ENCODE peak calls at places on chromosome 5, in six cellular contexts. One of them, this sample, is unnamed.

GRCh38 chr5:169757016-169757415 is 119.9 kb downstream of the DOCK2 start:
- ATAC-seq in activated T-cell treated with anti-CD3 and anti-CD28 coated beads, Interleukin-2, amount 50 U/mL, for 72 hours: no peak
- ATAC-seq in activated CD8-positive, alpha-beta T cell treated with anti-CD3 and anti-CD28 coated beads, Interleukin-2, amount 10 ng/mL, durations not matched to agents 7 days and 5 days: no peak
- ATAC-seq in gastroesophageal sphincter: no peak
- ATAC-seq in gastrocnemius medialis: no peak
- ATAC-seq in stimulated activated naive CD8-positive, alpha-beta T cell treated with anti-CD3 and anti-CD28 coated beads, Interleukin-15, amount 100 ng/mL, for 72 hours: no peak
- ATAC-seq in this sample: peak; percentile 90

GRCh38 chr5:932628-933250 is 40.1 kb downstream of the TRIP13 start:
- ATAC-seq in activated T-cell treated with anti-CD3 and anti-CD28 coated beads, Interleukin-2, amount 50 U/mL, for 72 hours: peak; percentile 60
- ATAC-seq in activated CD8-positive, alpha-beta T cell treated with anti-CD3 and anti-CD28 coated beads, Interleukin-2, amount 10 ng/mL, durations not matched to agents 7 days and 5 days: no peak
- ATAC-seq in gastroesophageal sphincter: peak; percentile 85
- ATAC-seq in gastrocnemius medialis: no peak
- ATAC-seq in stimulated activated naive CD8-positive, alpha-beta T cell treated with anti-CD3 and anti-CD28 coated beads, Interleukin-15, amount 100 ng/mL, for 72 hours: peak; percentile 52
- ATAC-seq in this sample: no peak

GRCh38 chr5:60842859-60843692 is 993 bp downstream of the ELOVL7 start:
- ATAC-seq in activated T-cell treated with anti-CD3 and anti-CD28 coated beads, Interleukin-2, amount 50 U/mL, for 72 hours: peak; percentile 43
- ATAC-seq in activated CD8-positive, alpha-beta T cell treated with anti-CD3 and anti-CD28 coated beads, Interleukin-2, amount 10 ng/mL, durations not matched to agents 7 days and 5 days: peak; percentile 4
- ATAC-seq in gastroesophageal sphincter: peak; percentile 36
- ATAC-seq in gastrocnemius medialis: no peak
- ATAC-seq in stimulated activated naive CD8-positive, alpha-beta T cell treated with anti-CD3 and anti-CD28 coated beads, Interleukin-15, amount 100 ng/mL, for 72 hours: peak; percentile 39
- ATAC-seq in this sample: peak; percentile 68

GRCh38 chr5:76521240-76521758 is 101.9 kb downstream of the F2RL2 start:
- ATAC-seq in activated T-cell treated with anti-CD3 and anti-CD28 coated beads, Interleukin-2, amount 50 U/mL, for 72 hours: peak; percentile 85
- ATAC-seq in activated CD8-positive, alpha-beta T cell treated with anti-CD3 and anti-CD28 coated beads, Interleukin-2, amount 10 ng/mL, durations not matched to agents 7 days and 5 days: peak; percentile 71
- ATAC-seq in gastroesophageal sphincter: peak; percentile 46
- ATAC-seq in gastrocnemius medialis: no peak
- ATAC-seq in stimulated activated naive CD8-positive, alpha-beta T cell treated with anti-CD3 and anti-CD28 coated beads, Interleukin-15, amount 100 ng/mL, for 72 hours: peak; percentile 95
- ATAC-seq in this sample: peak; percentile 88

GRCh38 chr5:100409538-100409937 is 125.6 kb upstream of the FAM174A start:
- ATAC-seq in activated T-cell treated with anti-CD3 and anti-CD28 coated beads, Interleukin-2, amount 50 U/mL, for 72 hours: no peak
- ATAC-seq in activated CD8-positive, alpha-beta T cell treated with anti-CD3 and anti-CD28 coated beads, Interleukin-2, amount 10 ng/mL, durations not matched to agents 7 days and 5 days: no peak
- ATAC-seq in gastroesophageal sphincter: no peak
- ATAC-seq in gastrocnemius medialis: no peak
- ATAC-seq in stimulated activated naive CD8-positive, alpha-beta T cell treated with anti-CD3 and anti-CD28 coated beads, Interleukin-15, amount 100 ng/mL, for 72 hours: no peak
- ATAC-seq in this sample: no peak

GRCh38 chr5:38796000-38796738 is 49.6 kb upstream of the OSMR start:
- ATAC-seq in activated T-cell treated with anti-CD3 and anti-CD28 coated beads, Interleukin-2, amount 50 U/mL, for 72 hours: peak; percentile 25
- ATAC-seq in activated CD8-positive, alpha-beta T cell treated with anti-CD3 and anti-CD28 coated beads, Interleukin-2, amount 10 ng/mL, durations not matched to agents 7 days and 5 days: no peak
- ATAC-seq in gastroesophageal sphincter: peak; percentile 80
- ATAC-seq in gastrocnemius medialis: peak; percentile 89
- ATAC-seq in stimulated activated naive CD8-positive, alpha-beta T cell treated with anti-CD3 and anti-CD28 coated beads, Interleukin-15, amount 100 ng/mL, for 72 hours: peak; percentile 48
- ATAC-seq in this sample: peak; percentile 48

GRCh38 chr5:140232731-140233130 is 57.7 kb downstream of the CYSTM1 start:
- ATAC-seq in activated T-cell treated with anti-CD3 and anti-CD28 coated beads, Interleukin-2, amount 50 U/mL, for 72 hours: no peak
- ATAC-seq in activated CD8-positive, alpha-beta T cell treated with anti-CD3 and anti-CD28 coated beads, Interleukin-2, amount 10 ng/mL, durations not matched to agents 7 days and 5 days: no peak
- ATAC-seq in gastroesophageal sphincter: no peak
- ATAC-seq in gastrocnemius medialis: no peak
- ATAC-seq in stimulated activated naive CD8-positive, alpha-beta T cell treated with anti-CD3 and anti-CD28 coated beads, Interleukin-15, amount 100 ng/mL, for 72 hours: no peak
- ATAC-seq in this sample: no peak

GRCh38 chr5:80239680-80240367 is 16.0 kb downstream of the SERINC5 start:
- ATAC-seq in activated T-cell treated with anti-CD3 and anti-CD28 coated beads, Interleukin-2, amount 50 U/mL, for 72 hours: peak; percentile 73
- ATAC-seq in activated CD8-positive, alpha-beta T cell treated with anti-CD3 and anti-CD28 coated beads, Interleukin-2, amount 10 ng/mL, durations not matched to agents 7 days and 5 days: peak; percentile 25
- ATAC-seq in gastroesophageal sphincter: no peak
- ATAC-seq in gastrocnemius medialis: no peak
- ATAC-seq in stimulated activated naive CD8-positive, alpha-beta T cell treated with anti-CD3 and anti-CD28 coated beads, Interleukin-15, amount 100 ng/mL, for 72 hours: peak; percentile 57
- ATAC-seq in this sample: no peak

GRCh38 chr5:27821681-27822080 is 783.3 kb upstream of the CDH9 start:
- ATAC-seq in activated T-cell treated with anti-CD3 and anti-CD28 coated beads, Interleukin-2, amount 50 U/mL, for 72 hours: no peak
- ATAC-seq in activated CD8-positive, alpha-beta T cell treated with anti-CD3 and anti-CD28 coated beads, Interleukin-2, amount 10 ng/mL, durations not matched to agents 7 days and 5 days: no peak
- ATAC-seq in gastroesophageal sphincter: no peak
- ATAC-seq in gastrocnemius medialis: no peak
- ATAC-seq in stimulated activated naive CD8-positive, alpha-beta T cell treated with anti-CD3 and anti-CD28 coated beads, Interleukin-15, amount 100 ng/mL, for 72 hours: no peak
- ATAC-seq in this sample: no peak